ENCODE peak calls at places on chromosome 1, in six cellular contexts. C is breast epithelium, N is OCI-LY7, G is choroid plexus epithelial cell, Z is BJ, X is neural crest cell. A is an unnamed sample.

GRCh38 chr1:53710584-53710983 is 28.4 kb downstream of the GLIS1 start:
- DNase-seq in C (no peak), N (no peak), G (no peak), Z (no peak), X (no peak), A (no peak)

GRCh38 chr1:223878598-223879325 is 33.0 kb upstream of the TP53BP2 start:
- DNase-seq in C (no peak), N (no peak), G (no peak), Z (no peak), X (no peak), A (no peak)

GRCh38 chr1:27341525-27342252 is at the start of gene SYTL1:
- DNase-seq in C (peak), N (peak), G (peak), Z (no peak), X (no peak), A (no peak)

GRCh38 chr1:151968058-151968457 is 25.6 kb downstream of the S100A10 start:
- DNase-seq in C (no peak), N (peak), G (peak), Z (no peak), X (no peak), A (no peak)

GRCh38 chr1:116370186-116370585 is 2.9 kb upstream of the ATP1A1 start:
- DNase-seq in C (no peak), N (no peak), G (no peak), Z (no peak), X (no peak), A (no peak)

GRCh38 chr1:166282391-166283137 is 115.8 kb upstream of the FAM78B start:
- DNase-seq in C (no peak), N (no peak), G (no peak), Z (no peak), X (no peak), A (no peak)

GRCh38 chr1:184387871-184388670 is 1.2 kb downstream of the C1orf21 start:
- DNase-seq in C (no peak), N (no peak), G (peak), Z (peak), X (peak), A (no peak)

GRCh38 chr1:158652721-158653334 is 33.7 kb downstream of the SPTA1 start:
- DNase-seq in C (no peak), N (no peak), G (no peak), Z (no peak), X (no peak), A (no peak)

GRCh38 chr1:45260244-45260643 is 53.8 kb upstream of the ZSWIM5 start:
- DNase-seq in C (no peak), N (no peak), G (peak), Z (no peak), X (no peak), A (no peak)

GRCh38 chr1:182978158-182978853 is 25.3 kb upstream of the SHCBP1L start:
- DNase-seq in C (no peak), N (no peak), G (no peak), Z (no peak), X (no peak), A (no peak)

GRCh38 chr1:230283678-230284077 is 142.5 kb downstream of the PGBD5 start:
- DNase-seq in C (peak), N (no peak), G (no peak), Z (no peak), X (no peak), A (no peak)

GRCh38 chr1:100699744-100700143 is 19.8 kb upstream of the VCAM1 start:
- DNase-seq in C (no peak), N (no peak), G (peak), Z (no peak), X (no peak), A (no peak)

GRCh38 chr1:245707941-245708340 is 553.2 kb downstream of the KIF26B start:
- DNase-seq in C (no peak), N (no peak), G (no peak), Z (no peak), X (no peak), A (no peak)

GRCh38 chr1:1628656-1629429 is 3.1 kb upstream of the MMP23B start:
- DNase-seq in C (no peak), N (peak), G (no peak), Z (no peak), X (no peak), A (no peak)

GRCh38 chr1:160777486-160778089 is 18.4 kb upstream of the LY9 start:
- DNase-seq in C (no peak), N (peak), G (peak), Z (no peak), X (peak), A (no peak)

GRCh38 chr1:181028241-181029014 is 5.4 kb upstream of the MR1 start:
- DNase-seq in C (no peak), N (no peak), G (no peak), Z (peak), X (no peak), A (no peak)

GRCh38 chr1:77825356-77825709 is 45.9 kb downstream of the MIGA1 start:
- DNase-seq in C (no peak), N (peak), G (peak), Z (peak), X (no peak), A (no peak)
- TF ChIP-seq CTCF in C (no peak), N (peak), G (peak), Z (peak), X (peak), A (peak)

DNA sequence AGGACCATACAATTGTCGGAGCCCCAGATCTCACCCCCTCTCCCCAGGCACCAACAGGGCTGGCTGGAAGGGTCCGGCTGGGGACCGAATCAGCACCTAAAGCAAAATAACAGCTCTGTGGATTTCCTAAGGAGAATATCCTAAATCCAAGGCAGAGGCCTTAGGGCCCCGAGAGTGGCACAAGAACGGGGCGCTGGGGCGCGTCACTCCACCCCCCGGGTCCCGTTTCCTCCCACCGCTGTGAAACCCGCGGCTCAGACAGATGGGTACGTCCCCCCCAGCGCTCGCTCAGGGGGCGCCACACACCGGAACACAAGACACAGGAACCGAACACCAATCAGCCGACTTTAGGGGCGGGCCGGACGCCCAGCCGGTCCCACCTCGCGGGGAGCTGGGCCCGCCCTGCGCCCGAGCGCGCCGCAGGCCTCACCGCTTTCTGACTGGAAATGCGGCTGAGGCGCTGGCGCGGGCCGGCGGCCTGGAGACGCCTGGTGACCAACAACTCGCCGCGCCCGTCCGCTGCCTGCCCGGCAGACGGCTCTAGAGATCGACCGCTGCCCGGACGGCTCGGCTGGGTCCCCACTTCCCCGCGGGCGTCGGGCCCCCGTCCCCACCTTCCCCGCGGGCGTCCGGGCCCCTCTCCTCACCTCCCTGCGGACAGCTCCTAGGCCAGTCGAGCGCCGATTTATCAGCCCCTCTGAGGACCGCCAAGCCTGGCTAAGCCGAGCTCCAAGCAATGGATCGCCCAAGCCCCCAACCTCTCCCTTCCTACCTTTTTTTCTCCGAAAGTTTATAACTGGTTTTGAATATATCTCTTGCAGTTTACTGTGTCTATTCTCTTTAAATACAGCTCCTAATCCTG is at the start of gene HFM1:
- DNase-seq in C (peak), N (peak), G (peak), Z (no peak), X (peak), A (no peak)
- TF ChIP-seq CTCF in C (no peak), N (peak), G (peak), Z (no peak), X (no peak), A (no peak)

GRCh38 chr1:8009043-8010002 is 16.8 kb downstream of the ERRFI1 start:
- DNase-seq in C (no peak), N (no peak), G (peak), Z (no peak), X (no peak), A (no peak)
- TF ChIP-seq CTCF in C (no peak), N (no peak), G (no peak), Z (no peak), X (no peak), A (no peak)

GRCh38 chr1:117534995-117535467 is 70.8 kb upstream of the TENT5C start:
- DNase-seq in C (no peak), N (peak), G (peak), Z (no peak), X (peak), A (no peak)
- TF ChIP-seq CTCF in C (peak), N (peak), G (peak), Z (peak), X (peak), A (peak)

DNA sequence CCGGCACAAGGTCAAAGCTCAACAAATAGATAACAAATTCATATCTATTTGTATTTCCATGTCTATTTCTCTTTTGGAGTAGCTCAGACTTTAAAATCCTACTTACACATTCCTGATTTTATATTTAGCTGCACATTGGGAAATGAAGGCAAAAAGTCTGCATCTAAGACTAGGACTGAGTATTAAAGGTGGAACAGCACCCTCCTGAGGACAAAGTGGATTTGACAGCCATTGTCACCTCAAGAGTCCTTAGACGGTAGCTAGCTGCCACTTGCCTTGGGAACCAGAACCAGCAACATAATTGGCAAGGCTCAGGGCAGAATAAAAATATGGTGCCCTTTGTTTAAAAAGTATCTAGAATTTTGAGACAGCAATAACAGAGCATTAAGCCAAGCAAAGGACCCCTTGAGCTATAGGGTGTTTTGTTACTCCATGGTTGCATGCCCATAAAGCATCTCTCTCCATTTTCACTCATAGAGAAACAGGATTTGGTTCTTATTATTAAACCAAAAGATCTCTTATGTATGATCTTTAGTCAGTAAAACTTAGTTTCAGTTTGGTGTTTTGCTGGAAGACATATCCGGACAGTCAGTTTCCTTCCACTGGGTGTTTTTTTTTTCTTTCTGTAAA is 30.0 kb upstream of the SGIP1 start:
- DNase-seq in C (no peak), N (peak), G (peak), Z (no peak), X (peak), A (no peak)
- TF ChIP-seq CTCF in C (peak), N (peak), G (peak), Z (peak), X (peak), A (peak)

DNA sequence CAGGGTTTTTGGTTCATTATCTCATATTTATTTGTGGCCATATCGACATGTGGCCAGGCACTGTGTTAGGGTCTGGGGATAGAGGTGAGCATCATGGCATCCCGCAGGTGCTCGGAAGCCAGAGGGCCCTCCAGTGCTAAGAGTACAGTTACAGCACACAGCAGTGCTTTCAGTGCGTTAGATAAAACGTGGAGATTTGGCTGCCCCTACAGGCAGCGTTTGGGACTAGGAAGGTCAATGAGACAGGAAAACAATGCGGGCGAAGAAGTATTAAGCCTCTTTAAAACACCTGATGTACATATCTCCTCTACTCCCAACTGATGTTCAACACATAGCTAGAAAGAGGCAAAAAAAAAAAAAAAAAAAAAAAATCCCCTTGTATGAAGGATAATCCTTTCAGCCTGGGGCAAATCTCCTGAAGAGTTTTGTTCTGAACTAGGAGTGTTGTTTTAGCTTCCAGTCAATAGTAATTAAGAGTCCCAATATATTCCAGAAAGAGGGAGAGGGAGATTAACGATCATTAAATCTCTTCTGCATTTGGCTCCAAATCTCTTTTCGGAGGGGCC is 80.1 kb downstream of the CAPZB start:
- DNase-seq in C (no peak), N (no peak), G (peak), Z (no peak), X (no peak), A (no peak)
- TF ChIP-seq CTCF in C (no peak), N (no peak), G (peak), Z (peak), X (peak), A (no peak)

GRCh38 chr1:24861821-24862727 is 68.0 kb downstream of the RUNX3 start:
- DNase-seq in C (no peak), N (peak), G (peak), Z (no peak), X (no peak), A (no peak)
- TF ChIP-seq CTCF in C (no peak), N (peak), G (peak), Z (peak), X (no peak), A (no peak)

A was measured in esophagus squamous epithelium.